ENCODE peak calls at places on chromosome 17, in six cellular contexts. One of them, this sample, is unnamed.

GRCh38 chr17:46879101-46879500 is 27.7 kb downstream of the WNT9B start:
- DNase-seq in sigmoid colon: no peak
- DNase-seq in GM04504: no peak
- DNase-seq in HTR-8/SVneo: no peak
- DNase-seq in stimulated activated CD4-positive, alpha-beta T cell treated with anti-CD3 and anti-CD28 coated beads, Interleukin-1b, Interleukin-23, amount 100 ng/mL, for 4 hours: no peak
- DNase-seq in IMR-90: no peak
- DNase-seq in this sample: no peak

GRCh38 chr17:16415031-16415924 is at the start of gene TRPV2:
- DNase-seq in sigmoid colon: no peak
- DNase-seq in GM04504: no peak
- DNase-seq in HTR-8/SVneo: no peak
- DNase-seq in stimulated activated CD4-positive, alpha-beta T cell treated with anti-CD3 and anti-CD28 coated beads, Interleukin-1b, Interleukin-23, amount 100 ng/mL, for 4 hours: no peak
- DNase-seq in IMR-90: no peak
- DNase-seq in this sample: no peak

GRCh38 chr17:74825952-74826713 is 33.6 kb downstream of the GRIN2C start:
- DNase-seq in sigmoid colon: no peak
- DNase-seq in GM04504: no peak
- DNase-seq in HTR-8/SVneo: no peak
- DNase-seq in stimulated activated CD4-positive, alpha-beta T cell treated with anti-CD3 and anti-CD28 coated beads, Interleukin-1b, Interleukin-23, amount 100 ng/mL, for 4 hours: no peak
- DNase-seq in IMR-90: no peak
- DNase-seq in this sample: no peak

GRCh38 chr17:17313350-17313991 is 10.3 kb downstream of the NT5M start:
- DNase-seq in sigmoid colon: peak
- DNase-seq in GM04504: no peak
- DNase-seq in HTR-8/SVneo: peak
- DNase-seq in stimulated activated CD4-positive, alpha-beta T cell treated with anti-CD3 and anti-CD28 coated beads, Interleukin-1b, Interleukin-23, amount 100 ng/mL, for 4 hours: peak
- DNase-seq in IMR-90: no peak
- DNase-seq in this sample: peak

GRCh38 chr17:2937331-2938003 is 125.9 kb downstream of the OR1D5 start:
- DNase-seq in sigmoid colon: no peak
- DNase-seq in GM04504: no peak
- DNase-seq in HTR-8/SVneo: peak
- DNase-seq in stimulated activated CD4-positive, alpha-beta T cell treated with anti-CD3 and anti-CD28 coated beads, Interleukin-1b, Interleukin-23, amount 100 ng/mL, for 4 hours: no peak
- DNase-seq in IMR-90: peak
- DNase-seq in this sample: peak

GRCh38 chr17:18262111-18262510 is 1.6 kb downstream of the MIEF2 start:
- DNase-seq in sigmoid colon: no peak
- DNase-seq in GM04504: no peak
- DNase-seq in HTR-8/SVneo: no peak
- DNase-seq in stimulated activated CD4-positive, alpha-beta T cell treated with anti-CD3 and anti-CD28 coated beads, Interleukin-1b, Interleukin-23, amount 100 ng/mL, for 4 hours: no peak
- DNase-seq in IMR-90: no peak
- DNase-seq in this sample: peak

GRCh38 chr17:75723201-75723930 is 2.1 kb downstream of the ITGB4 start:
- DNase-seq in sigmoid colon: no peak
- DNase-seq in GM04504: no peak
- DNase-seq in HTR-8/SVneo: no peak
- DNase-seq in stimulated activated CD4-positive, alpha-beta T cell treated with anti-CD3 and anti-CD28 coated beads, Interleukin-1b, Interleukin-23, amount 100 ng/mL, for 4 hours: no peak
- DNase-seq in IMR-90: no peak
- DNase-seq in this sample: peak

GRCh38 chr17:31404028-31404949 is 12.8 kb downstream of the RAB11FIP4 start:
- DNase-seq in sigmoid colon: no peak
- DNase-seq in GM04504: no peak
- DNase-seq in HTR-8/SVneo: no peak
- DNase-seq in stimulated activated CD4-positive, alpha-beta T cell treated with anti-CD3 and anti-CD28 coated beads, Interleukin-1b, Interleukin-23, amount 100 ng/mL, for 4 hours: no peak
- DNase-seq in IMR-90: no peak
- DNase-seq in this sample: no peak

GRCh38 chr17:44914148-44914547 is 1.2 kb downstream of the GFAP start:
- DNase-seq in sigmoid colon: peak
- DNase-seq in GM04504: no peak
- DNase-seq in HTR-8/SVneo: no peak
- DNase-seq in stimulated activated CD4-positive, alpha-beta T cell treated with anti-CD3 and anti-CD28 coated beads, Interleukin-1b, Interleukin-23, amount 100 ng/mL, for 4 hours: no peak
- DNase-seq in IMR-90: no peak
- DNase-seq in this sample: no peak

GRCh38 chr17:16872836-16873653 is 98.9 kb downstream of the TNFRSF13B start:
- DNase-seq in sigmoid colon: no peak
- DNase-seq in GM04504: no peak
- DNase-seq in HTR-8/SVneo: peak
- DNase-seq in stimulated activated CD4-positive, alpha-beta T cell treated with anti-CD3 and anti-CD28 coated beads, Interleukin-1b, Interleukin-23, amount 100 ng/mL, for 4 hours: no peak
- DNase-seq in IMR-90: no peak
- DNase-seq in this sample: peak

GRCh38 chr17:46929413-46929812 is 6.5 kb downstream of the GOSR2 start:
- DNase-seq in sigmoid colon: no peak
- DNase-seq in GM04504: peak
- DNase-seq in HTR-8/SVneo: no peak
- DNase-seq in stimulated activated CD4-positive, alpha-beta T cell treated with anti-CD3 and anti-CD28 coated beads, Interleukin-1b, Interleukin-23, amount 100 ng/mL, for 4 hours: no peak
- DNase-seq in IMR-90: peak
- DNase-seq in this sample: peak

This sample was measured in GM23248.